ENCODE peak calls at places on chromosomes 5 and 9, in eight cellular contexts. O, E, Q, V, L, D, M and Y are unnamed samples.
A peak's percentile ranks its signal among the peaks of the same experiment; 100 is the strongest.

GRCh38 chr5:110716247-110717245 is 9.9 kb downstream of the TMEM232 start:
- DNase-seq in O (no peak), E (no peak), Q (no peak), V (no peak), L (no peak), D (no peak), M (no peak), Y (no peak)

GRCh38 chr9:121744002-121744686 is 92.7 kb downstream of the DAB2IP start:
- DNase-seq in O (no peak), E (peak; percentile 73), Q (peak; percentile 60), V (peak; percentile 70), L (peak; percentile 43), D (peak; percentile 90), M (peak; percentile 70), Y (peak; percentile 79)

GRCh38 chr5:73106335-73106734 is 14.0 kb upstream of the TMEM171 start:
- DNase-seq in O (no peak), E (no peak), Q (no peak), V (no peak), L (no peak), D (no peak), M (no peak), Y (no peak)

GRCh38 chr9:126521551-126521950 is 92.2 kb upstream of the LMX1B start:
- DNase-seq in O (no peak), E (no peak), Q (no peak), V (no peak), L (no peak), D (no peak), M (no peak), Y (no peak)

GRCh38 chr9:89956907-89957306 is 352.1 kb downstream of the GADD45G start:
- DNase-seq in O (no peak), E (no peak), Q (no peak), V (no peak), L (no peak), D (no peak), M (peak; percentile 35), Y (no peak)

GRCh38 chr5:54753034-54753433 is 232.4 kb downstream of the ESM1 start:
- DNase-seq in O (no peak), E (no peak), Q (no peak), V (peak; percentile 8), L (peak; percentile 79), D (no peak), M (no peak), Y (no peak)

GRCh38 chr5:89211836-89212235 is 328.9 kb upstream of the MEF2C start:
- DNase-seq in O (no peak), E (no peak), Q (no peak), V (no peak), L (peak; percentile 83), D (no peak), M (no peak), Y (no peak)

GRCh38 chr5:177371705-177372533 is 12.3 kb upstream of the SLC34A1 start:
- DNase-seq in O (no peak), E (no peak), Q (no peak), V (no peak), L (no peak), D (no peak), M (no peak), Y (no peak)

GRCh38 chr5:122653087-122654017 is 121.5 kb upstream of the SNX2 start:
- DNase-seq in O (no peak), E (no peak), Q (no peak), V (no peak), L (peak; percentile 16), D (no peak), M (no peak), Y (no peak)

GRCh38 chr9:21228122-21228521 is at the start of gene IFNA17:
- DNase-seq in O (no peak), E (no peak), Q (no peak), V (no peak), L (no peak), D (no peak), M (no peak), Y (no peak)

GRCh38 chr5:56450766-56451165 is 217.6 kb upstream of the ANKRD55 start:
- DNase-seq in O (no peak), E (no peak), Q (no peak), V (no peak), L (no peak), D (no peak), M (no peak), Y (no peak)

GRCh38 chr5:170182461-170182860 is 50.3 kb upstream of the C5orf58 start:
- DNase-seq in O (no peak), E (no peak), Q (no peak), V (no peak), L (no peak), D (no peak), M (no peak), Y (no peak)

GRCh38 chr5:177304392-177305119 is 957 bp downstream of the PRELID1 start:
- DNase-seq in O (no peak), E (no peak), Q (no peak), V (no peak), L (peak; percentile 12), D (no peak), M (no peak), Y (no peak)

GRCh38 chr9:2216591-2216990 is 201.4 kb downstream of the SMARCA2 start:
- DNase-seq in O (no peak), E (no peak), Q (no peak), V (no peak), L (no peak), D (no peak), M (no peak), Y (peak; percentile 27)

GRCh38 chr5:96209829-96210228 is 223.2 kb downstream of the PCSK1 start:
- DNase-seq in O (no peak), E (no peak), Q (no peak), V (no peak), L (peak; percentile 90), D (no peak), M (no peak), Y (no peak)

GRCh38 chr5:116573617-116574431 is 799 bp downstream of the SEMA6A start:
- DNase-seq in O (no peak), E (no peak), Q (no peak), V (peak; percentile 26), L (no peak), D (peak; percentile 8), M (no peak), Y (no peak)

GRCh38 chr5:1011226-1011631 is 2.6 kb downstream of the NKD2 start:
- DNase-seq in O (no peak), E (peak; percentile 62), Q (no peak), V (peak; percentile 82), L (no peak), D (peak; percentile 77), M (no peak), Y (peak; percentile 54)

GRCh38 chr9:122819791-122820489 is 8.4 kb downstream of the PDCL start:
- DNase-seq in O (no peak), E (no peak), Q (no peak), V (no peak), L (peak; percentile 78), D (no peak), M (no peak), Y (no peak)

GRCh38 chr9:122820490-122820845 is 7.9 kb downstream of the PDCL start:
- DNase-seq in O (no peak), E (no peak), Q (no peak), V (no peak), L (no peak), D (no peak), M (no peak), Y (no peak)

GRCh38 chr9:122822056-122822455 is 6.3 kb downstream of the PDCL start:
- DNase-seq in O (no peak), E (no peak), Q (no peak), V (no peak), L (no peak), D (no peak), M (no peak), Y (no peak)

GRCh38 chr9:122821278-122821952 is 7.0 kb downstream of the PDCL start:
- DNase-seq in O (peak; percentile 71), E (no peak), Q (peak; percentile 77), V (no peak), L (peak; percentile 62), D (no peak), M (peak; percentile 32), Y (no peak)

DNA sequence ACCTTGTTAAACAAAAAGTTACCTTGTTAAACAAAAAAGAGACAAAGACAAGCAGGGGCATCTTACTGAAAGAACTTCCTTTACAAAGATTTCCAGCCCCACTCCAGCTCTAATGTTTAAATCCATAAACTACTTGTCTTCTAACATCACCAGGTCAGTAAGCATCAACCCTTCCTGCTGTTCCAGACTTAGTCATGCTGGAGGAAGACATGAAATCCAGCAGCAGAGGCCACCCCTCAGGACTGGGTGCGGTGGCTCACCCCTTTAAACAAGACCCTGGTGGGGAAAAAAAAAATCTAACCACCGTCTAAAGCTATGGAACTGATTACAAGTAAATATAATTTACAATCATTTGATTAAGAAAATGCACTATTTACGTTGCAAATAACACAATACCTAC is 9.1 kb downstream of the PDCL start:
- DNase-seq in O (no peak), E (no peak), Q (no peak), V (no peak), L (peak; percentile 79), D (no peak), M (no peak), Y (no peak)
- TF ChIP-seq POLR2A in O (no peak), E (no peak), Q (no peak), V (no peak), L (no peak), D (no peak), M (no peak), Y (no peak)

GRCh38 chr9:38622083-38622674 is 1.8 kb upstream of the ANKRD18A start:
- DNase-seq in O (no peak), E (no peak), Q (no peak), V (no peak), L (no peak), D (peak; percentile 54), M (no peak), Y (no peak)
- TF ChIP-seq POLR2A in O (no peak), E (no peak), Q (no peak), V (no peak), L (no peak), D (peak; percentile 57), M (no peak), Y (no peak)

GRCh38 chr9:124332321-124332720 is 74.6 kb downstream of the NEK6 start:
- DNase-seq in O (no peak), E (no peak), Q (no peak), V (no peak), L (no peak), D (no peak), M (no peak), Y (no peak)

GRCh38 chr9:124331580-124331979 is 73.8 kb downstream of the NEK6 start:
- DNase-seq in O (no peak), E (no peak), Q (no peak), V (no peak), L (no peak), D (no peak), M (no peak), Y (no peak)

GRCh38 chr9:124334568-124335319 is 77.0 kb downstream of the NEK6 start:
- DNase-seq in O (no peak), E (no peak), Q (no peak), V (no peak), L (no peak), D (no peak), M (no peak), Y (no peak)

GRCh38 chr9:124333180-124333579 is 75.4 kb downstream of the NEK6 start:
- DNase-seq in O (no peak), E (no peak), Q (no peak), V (no peak), L (no peak), D (no peak), M (no peak), Y (no peak)

GRCh38 chr9:124332756-124333155 is 75.0 kb downstream of the NEK6 start:
- DNase-seq in O (no peak), E (no peak), Q (no peak), V (no peak), L (no peak), D (no peak), M (no peak), Y (no peak)
- TF ChIP-seq POLR2A in O (no peak), E (no peak), Q (no peak), V (no peak), L (no peak), D (no peak), M (no peak), Y (no peak)

GRCh38 chr9:37410354-37410861 is 12.1 kb upstream of the GRHPR start:
- DNase-seq in O (no peak), E (no peak), Q (no peak), V (no peak), L (no peak), D (no peak), M (no peak), Y (no peak)
- TF ChIP-seq POLR2A in O (no peak), E (no peak), Q (no peak), V (peak; percentile 89), L (no peak), D (no peak), M (no peak), Y (no peak)